ENCODE peak calls at places on chromosomes 5 and 9, in seven cellular contexts. W is RWPE1, M is IMR-90, Y is Calu3, K is OCI-LY7, D is foreskin fibroblast, O is B cell. S is an unnamed sample.
A peak's percentile ranks its signal among the peaks of the same experiment; 100 is the strongest.

GRCh38 chr5:42317575-42317974 is 105.7 kb upstream of the GHR start:
- DNase-seq in W (no peak), K (no peak), D (no peak), M (no peak), Y (no peak), O (no peak), S (no peak)

GRCh38 chr5:19496056-19496455 is 491.9 kb downstream of the CDH18 start:
- DNase-seq in O (no peak), W (no peak), M (no peak), D (no peak), Y (no peak), K (no peak), S (no peak)

GRCh38 chr9:97938081-97938644 is at the start of gene HEMGN:
- DNase-seq in O (peak; percentile 29), D (no peak), M (no peak), Y (no peak), K (peak; percentile 92), W (no peak), S (no peak)

GRCh38 chr5:120405291-120405864 is 58.7 kb upstream of the PRR16 start:
- DNase-seq in K (no peak), Y (no peak), W (peak; percentile 55), D (peak; percentile 82), M (peak; percentile 86), O (no peak), S (peak; percentile 89)

GRCh38 chr9:90894956-90895687 is 93.5 kb downstream of the SYK start:
- DNase-seq in K (peak; percentile 47), W (peak; percentile 26), D (no peak), Y (peak; percentile 10), O (no peak), M (no peak), S (peak; percentile 20)

GRCh38 chr9:6715755-6716643 is 41.8 kb upstream of the KDM4C start:
- DNase-seq in W (no peak), M (no peak), K (no peak), D (no peak), Y (peak; percentile 68), O (peak; percentile 74), S (peak; percentile 36)

GRCh38 chr9:27538668-27539067 is 9.1 kb upstream of the MOB3B start:
- DNase-seq in Y (peak; percentile 10), M (no peak), W (no peak), K (no peak), O (no peak), D (no peak), S (no peak)

GRCh38 chr9:124676159-124676551 is 95.0 kb downstream of the NR6A1 start:
- DNase-seq in O (no peak), M (no peak), D (no peak), W (no peak), Y (no peak), K (no peak), S (no peak)

GRCh38 chr5:44774279-44774880 is 34.4 kb upstream of the MRPS30 start:
- DNase-seq in D (peak; percentile 18), O (peak; percentile 21), M (peak; percentile 52), K (peak; percentile 42), Y (no peak), W (peak; percentile 41), S (peak; percentile 67)

GRCh38 chr5:132489871-132490483 is 596 bp downstream of the IRF1 start:
- DNase-seq in M (peak; percentile 43), K (peak; percentile 70), Y (no peak), O (peak; percentile 84), D (peak; percentile 57), W (peak; percentile 43), S (peak; percentile 52)

GRCh38 chr5:112491257-112491656 is 72.2 kb upstream of the EPB41L4A start:
- DNase-seq in K (peak; percentile 18), O (peak; percentile 17), Y (peak; percentile 24), W (peak; percentile 23), M (peak; percentile 1), D (no peak), S (no peak)

GRCh38 chr9:94900222-94901018 is 173.9 kb downstream of the AOPEP start:
- DNase-seq in K (no peak), W (peak; percentile 81), O (no peak), D (peak; percentile 88), M (peak; percentile 97), Y (no peak), S (peak; percentile 98)

GRCh38 chr9:292915-293314 is 78.2 kb downstream of the DOCK8 start:
- DNase-seq in M (no peak), W (no peak), D (no peak), K (no peak), Y (no peak), O (no peak), S (no peak)

GRCh38 chr9:103169798-103170197 is 174.7 kb downstream of the CYLC2 start:
- DNase-seq in M (no peak), D (no peak), K (no peak), W (no peak), O (no peak), Y (no peak), S (no peak)

GRCh38 chr9:103167530-103167929 is 172.4 kb downstream of the CYLC2 start:
- DNase-seq in K (no peak), M (no peak), O (no peak), W (no peak), Y (no peak), D (no peak), S (no peak)

DNA sequence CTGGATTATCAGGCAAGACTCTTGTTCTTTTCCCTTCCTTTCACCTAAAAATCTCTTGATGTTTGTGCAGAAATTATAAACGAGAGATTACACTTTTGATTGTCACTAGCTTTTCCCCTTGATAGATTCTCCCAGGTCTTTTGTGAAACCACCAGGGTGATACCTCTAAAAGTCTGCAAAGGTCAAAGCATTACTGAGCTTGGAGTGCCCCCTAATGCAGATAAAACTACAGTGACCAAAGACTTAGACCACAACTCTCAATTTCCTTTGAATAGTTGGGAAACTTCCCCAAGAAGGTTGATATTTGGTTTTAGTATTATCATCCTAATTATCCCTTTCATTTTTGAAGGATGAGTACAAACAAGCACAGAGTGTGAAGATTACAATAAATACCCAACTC is 173.1 kb downstream of the CYLC2 start:
- DNase-seq in W (no peak), Y (no peak), D (no peak), O (no peak), M (no peak), K (no peak), S (no peak)
- TF ChIP-seq CTCF in W (no peak), Y (no peak), D (no peak), O (no peak), M (no peak), K (no peak), S (no peak)

GRCh38 chr5:135385576-135385975 is 13.5 kb downstream of the MACROH2A1 start:
- DNase-seq in O (no peak), M (no peak), Y (no peak), D (no peak), W (no peak), K (no peak), S (no peak)

GRCh38 chr5:135387629-135387960 is 11.4 kb downstream of the MACROH2A1 start:
- DNase-seq in D (no peak), O (no peak), Y (no peak), M (no peak), K (no peak), W (no peak), S (no peak)

GRCh38 chr5:135386886-135387628 is 12.0 kb downstream of the MACROH2A1 start:
- DNase-seq in Y (peak; percentile 80), O (no peak), W (peak; percentile 97), M (peak; percentile 94), D (peak; percentile 88), K (no peak), S (peak; percentile 95)

GRCh38 chr5:135384898-135385297 is 14.1 kb downstream of the MACROH2A1 start:
- DNase-seq in W (no peak), M (no peak), D (no peak), O (no peak), Y (no peak), K (no peak), S (no peak)

GRCh38 chr5:135386096-135386495 is 12.9 kb downstream of the MACROH2A1 start:
- DNase-seq in D (peak; percentile 80), W (peak; percentile 96), M (peak; percentile 50), O (no peak), Y (no peak), K (no peak), S (peak; percentile 34)
- TF ChIP-seq CTCF in D (no peak), W (no peak), M (no peak), O (no peak), Y (no peak), K (no peak), S (no peak)

GRCh38 chr9:99027414-99027813 is 77.5 kb upstream of the TGFBR1 start:
- DNase-seq in M (no peak), Y (no peak), D (no peak), W (no peak), O (no peak), K (no peak), S (no peak)

GRCh38 chr9:99026956-99027298 is 78.0 kb upstream of the TGFBR1 start:
- DNase-seq in W (no peak), M (no peak), O (no peak), D (no peak), K (no peak), Y (no peak), S (no peak)

GRCh38 chr9:99026271-99026955 is 78.5 kb upstream of the TGFBR1 start:
- DNase-seq in W (no peak), K (no peak), M (no peak), O (no peak), D (no peak), Y (no peak), S (no peak)

GRCh38 chr9:99024959-99025358 is 80.0 kb upstream of the TGFBR1 start:
- DNase-seq in W (no peak), O (no peak), K (no peak), D (no peak), Y (no peak), M (peak; percentile 84), S (peak; percentile 75)

DNA sequence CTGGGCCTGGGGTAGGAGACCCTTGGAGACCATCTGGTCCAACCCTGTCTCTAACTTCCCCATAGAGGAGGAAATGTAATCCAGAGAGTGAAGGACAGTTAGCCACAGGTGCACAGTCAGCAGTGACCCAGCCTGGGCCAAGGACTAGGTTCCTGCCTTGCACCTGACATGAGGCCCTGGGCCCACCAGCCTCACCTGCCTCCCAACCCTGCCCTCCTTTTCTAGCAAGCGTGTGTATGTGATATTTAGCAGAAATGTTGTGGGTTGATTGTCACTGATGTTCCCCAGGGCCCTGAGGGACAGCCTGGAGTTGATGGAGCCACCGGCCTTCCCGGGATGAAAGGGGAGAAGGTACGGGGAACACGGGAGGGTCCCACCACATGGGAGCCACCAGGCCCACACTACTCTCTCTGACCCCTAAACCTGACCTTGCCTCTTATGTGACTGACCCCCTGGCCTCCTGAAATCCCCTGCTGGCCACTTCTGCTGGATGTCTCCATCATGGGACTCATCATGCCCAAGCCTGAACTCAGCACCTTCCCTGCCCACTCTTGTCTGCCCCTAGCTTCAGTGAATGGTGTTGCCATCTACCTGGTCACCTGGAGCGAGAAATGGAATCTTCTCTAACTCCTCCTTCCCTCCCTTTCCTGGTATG is 79.2 kb upstream of the TGFBR1 start:
- DNase-seq in O (no peak), W (no peak), D (no peak), M (no peak), Y (no peak), K (no peak), S (no peak)
- TF ChIP-seq CTCF in O (no peak), W (no peak), D (no peak), M (no peak), Y (no peak), K (no peak), S (no peak)

DNA sequence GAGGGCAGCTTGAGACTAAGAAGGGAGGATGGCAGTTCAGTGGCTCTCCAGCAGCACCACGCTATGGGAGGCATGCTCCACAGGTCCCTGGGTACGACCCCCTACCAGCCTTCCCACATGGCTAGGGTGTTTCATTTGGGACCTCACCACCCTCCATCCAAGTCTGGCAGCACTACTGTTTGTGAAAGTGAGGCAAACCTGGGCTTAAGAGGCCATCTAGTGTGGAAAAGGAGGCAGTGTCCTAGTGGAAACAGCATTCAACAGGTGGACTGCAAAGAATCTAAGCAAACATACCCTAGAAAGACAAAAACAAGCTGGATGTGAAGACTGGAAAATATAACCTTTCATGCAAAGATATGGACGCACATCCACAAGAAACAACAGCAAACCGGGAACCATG is 4.8 kb upstream of the C5orf47 start:
- DNase-seq in W (no peak), Y (peak; percentile 34), O (no peak), D (no peak), K (peak; percentile 46), M (peak; percentile 28), S (peak; percentile 41)
- TF ChIP-seq CTCF in W (no peak), Y (peak; percentile 51), O (no peak), D (peak; percentile 45), K (peak; percentile 77), M (peak; percentile 44), S (peak; percentile 45)